ENCODE peak calls at places on chromosomes 5 and 9, in seven cellular contexts. K, A, H, W, N, G and J are unnamed samples.

GRCh38 chr5:37859805-37860204 is 20.0 kb upstream of the GDNF start:
- DNase-seq in W (no peak), K (no peak), N (no peak), H (no peak), A (no peak), G (no peak), J (peak)

GRCh38 chr5:158414333-158414762 is 555.4 kb upstream of the CLINT1 start:
- DNase-seq in A (no peak), G (peak), N (no peak), W (no peak), K (no peak), H (no peak), J (no peak)

GRCh38 chr5:91727452-91727851 is 344.3 kb upstream of the ARRDC3 start:
- DNase-seq in G (no peak), N (no peak), W (no peak), A (no peak), H (no peak), K (no peak), J (no peak)

GRCh38 chr9:130756460-130757152 is 63.0 kb downstream of the EXOSC2 start:
- DNase-seq in K (no peak), A (no peak), H (no peak), W (no peak), N (no peak), G (no peak), J (no peak)

GRCh38 chr5:37580106-37580505 is 201.0 kb downstream of the WDR70 start:
- DNase-seq in H (no peak), A (no peak), W (no peak), K (no peak), N (no peak), G (no peak), J (no peak)

GRCh38 chr5:59673438-59674058 is 220.0 kb downstream of the PDE4D start:
- DNase-seq in K (peak), W (no peak), N (peak), A (peak), G (peak), H (no peak), J (peak)

GRCh38 chr9:123073441-123073840 is 40.0 kb downstream of the GPR21 start:
- DNase-seq in K (no peak), N (no peak), G (no peak), W (no peak), H (no peak), A (no peak), J (peak)

GRCh38 chr5:120155873-120156272 is 308.2 kb upstream of the PRR16 start:
- DNase-seq in K (no peak), G (peak), W (no peak), N (no peak), A (no peak), H (no peak), J (no peak)

GRCh38 chr9:70228098-70228497 is 30.7 kb upstream of the SMC5 start:
- DNase-seq in A (no peak), K (no peak), W (no peak), N (no peak), G (no peak), H (no peak), J (no peak)

GRCh38 chr5:115601709-115602584 is at the start of gene TICAM2:
- DNase-seq in G (peak), A (peak), K (no peak), W (peak), N (no peak), H (no peak), J (peak)

GRCh38 chr9:77851862-77852602 is 179.6 kb downstream of the GNAQ start:
- DNase-seq in K (no peak), H (no peak), G (peak), N (no peak), A (no peak), W (no peak), J (no peak)

GRCh38 chr5:52789867-52790266 is 2.2 kb downstream of the ITGA1 start:
- DNase-seq in W (no peak), A (no peak), K (no peak), N (no peak), H (no peak), G (no peak), J (no peak)

GRCh38 chr9:136131629-136132499 is 13.2 kb upstream of the TMEM250 start:
- DNase-seq in W (no peak), G (no peak), H (no peak), K (no peak), N (no peak), A (no peak), J (no peak)

GRCh38 chr5:86554638-86555037 is 63.1 kb upstream of the COX7C start:
- DNase-seq in W (no peak), K (no peak), G (no peak), N (no peak), A (peak), H (no peak), J (no peak)

GRCh38 chr5:38382898-38383297 is 124.5 kb downstream of the EGFLAM start:
- DNase-seq in K (peak), H (peak), G (peak), W (no peak), N (no peak), A (peak), J (peak)

GRCh38 chr5:144247131-144247530 is 76.5 kb downstream of the KCTD16 start:
- DNase-seq in N (no peak), G (peak), W (no peak), K (no peak), A (no peak), H (no peak), J (no peak)

GRCh38 chr9:34998266-34998665 is 8.7 kb downstream of the DNAJB5 start:
- DNase-seq in K (no peak), N (no peak), A (no peak), G (no peak), W (no peak), H (no peak), J (no peak)

GRCh38 chr5:128574041-128574440 is 36.0 kb upstream of the FBN2 start:
- DNase-seq in G (peak), N (no peak), H (no peak), K (no peak), W (no peak), A (peak), J (no peak)

GRCh38 chr5:34625246-34625645 is 30.9 kb upstream of the RAI14 start:
- DNase-seq in H (no peak), A (no peak), W (no peak), N (no peak), G (no peak), K (no peak), J (no peak)

GRCh38 chr5:120958877-120959485 is 494.9 kb downstream of the PRR16 start:
- DNase-seq in W (no peak), N (no peak), A (no peak), K (no peak), G (no peak), H (no peak), J (no peak)

GRCh38 chr9:35102465-35102768 is 514 bp downstream of the STOML2 start:
- DNase-seq in N (no peak), G (peak), H (no peak), A (no peak), W (no peak), K (no peak), J (no peak)

GRCh38 chr9:4832786-4833579 is 40.2 kb downstream of the RCL1 start:
- DNase-seq in G (peak), N (peak), H (no peak), A (peak), K (peak), W (no peak), J (no peak)

GRCh38 chr9:128274245-128274644 is 1.6 kb downstream of the GOLGA2 start:
- DNase-seq in A (no peak), K (no peak), H (no peak), G (peak), W (no peak), N (no peak), J (no peak)

GRCh38 chr9:106130374-106130773 is 436.0 kb downstream of the TMEM38B start:
- DNase-seq in G (no peak), N (no peak), A (no peak), H (no peak), W (no peak), K (no peak), J (no peak)

GRCh38 chr5:113218200-113218599 is 216.6 kb downstream of the TSSK1B start:
- DNase-seq in G (no peak), W (no peak), H (no peak), A (no peak), K (no peak), N (no peak), J (no peak)

GRCh38 chr9:137833721-137834613 is 43.6 kb upstream of the CACNA1B start:
- DNase-seq in N (no peak), G (no peak), W (no peak), A (no peak), K (no peak), H (no peak), J (no peak)

GRCh38 chr5:111278824-111279504 is 54.8 kb downstream of the CAMK4 start:
- DNase-seq in N (no peak), W (no peak), G (peak), H (peak), A (peak), K (peak), J (peak)

GRCh38 chr9:75467141-75467540 is 378.8 kb downstream of the OSTF1 start:
- DNase-seq in H (no peak), W (no peak), N (no peak), A (no peak), G (no peak), K (no peak), J (no peak)

GRCh38 chr5:96745844-96746531 is 61.8 kb downstream of the ERAP1 start:
- DNase-seq in A (no peak), H (no peak), G (no peak), N (no peak), K (no peak), W (no peak), J (no peak)

GRCh38 chr5:72106922-72107873 is at the start of gene MAP1B:
- DNase-seq in A (peak), K (no peak), G (peak), W (no peak), N (no peak), H (no peak), J (no peak)

GRCh38 chr5:141521244-141521781 is 32.4 kb downstream of the PCDHGC5 start:
- DNase-seq in G (peak), N (peak), K (peak), A (peak), W (no peak), H (no peak), J (no peak)

GRCh38 chr9:115018547-115019435 is 88.4 kb upstream of the TNFSF8 start:
- DNase-seq in A (peak), G (peak), N (peak), H (no peak), W (no peak), K (peak), J (no peak)

GRCh38 chr5:178464431-178465048 is 125.7 kb downstream of the COL23A1 start:
- DNase-seq in H (no peak), K (no peak), A (no peak), N (no peak), W (no peak), G (no peak), J (no peak)

GRCh38 chr9:96858018-96858573 is 3.8 kb upstream of the ZNF782 start:
- DNase-seq in N (no peak), K (no peak), G (peak), W (no peak), A (peak), H (no peak), J (no peak)

GRCh38 chr9:111107141-111107540 is 68.9 kb upstream of the LPAR1 start:
- DNase-seq in G (no peak), W (no peak), N (no peak), H (peak), K (no peak), A (no peak), J (peak)

DNA sequence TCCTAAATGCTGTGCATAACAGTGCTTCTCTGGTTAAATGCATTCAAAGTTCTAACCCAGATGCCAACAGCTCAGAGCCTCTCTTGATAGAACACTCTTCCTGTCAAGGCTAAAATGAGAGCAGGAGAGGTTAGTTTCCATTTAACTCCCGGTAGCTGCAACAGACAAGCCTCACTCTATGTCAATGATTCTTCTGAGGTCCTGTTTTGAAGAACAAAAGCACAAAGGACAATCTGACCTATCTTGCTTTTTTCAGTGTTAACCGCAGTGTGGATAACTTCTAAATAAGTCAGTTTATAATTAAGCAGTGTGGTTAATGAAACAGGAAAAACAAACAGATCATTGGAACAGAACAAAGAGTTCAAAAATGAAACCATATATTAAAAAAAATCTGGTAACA is 80.7 kb downstream of the ANKRD55 start:
- DNase-seq in W (no peak), G (no peak), N (no peak), A (no peak), K (no peak), H (no peak), J (peak)
- H3K4me3 ChIP-seq in W (no peak), G (no peak), N (no peak), A (no peak), K (no peak), H (no peak), J (no peak)

DNA sequence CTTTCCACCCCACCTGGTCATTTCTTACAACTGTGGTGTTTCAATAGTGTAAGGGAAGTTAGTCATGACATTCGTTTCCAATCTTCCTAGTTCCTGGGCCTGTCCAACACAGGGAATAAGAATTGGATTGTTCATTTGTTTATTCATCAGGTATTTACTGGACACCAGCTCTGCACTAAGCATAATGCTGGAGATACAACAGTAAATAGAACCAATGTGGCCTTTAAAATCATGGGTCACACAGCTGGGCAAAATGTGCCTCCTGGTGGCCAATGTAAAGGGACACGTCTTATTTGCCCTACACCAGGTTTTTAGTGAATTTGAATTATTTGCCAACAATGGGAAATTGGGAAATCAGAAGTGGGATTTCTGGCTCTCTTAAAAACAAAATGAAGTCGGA is 10.4 kb downstream of the ABLIM3 start:
- DNase-seq in K (no peak), W (no peak), N (no peak), G (no peak), A (peak), H (no peak), J (no peak)
- TF ChIP-seq CTCF in K (peak), W (no peak), N (peak), G (peak), A (peak), H (peak), J (no peak)

GRCh38 chr5:125609011-125609410 is 814.2 kb upstream of the GRAMD2B start:
- DNase-seq in N (no peak), K (no peak), A (no peak), W (no peak), H (no peak), G (no peak), J (no peak)

GRCh38 chr5:125607018-125607417 is 816.2 kb upstream of the GRAMD2B start:
- DNase-seq in W (no peak), A (no peak), N (no peak), H (no peak), G (peak), K (no peak), J (no peak)

GRCh38 chr5:125611541-125611940 is 811.7 kb upstream of the GRAMD2B start:
- DNase-seq in A (no peak), H (no peak), K (no peak), W (no peak), N (no peak), G (no peak), J (no peak)

DNA sequence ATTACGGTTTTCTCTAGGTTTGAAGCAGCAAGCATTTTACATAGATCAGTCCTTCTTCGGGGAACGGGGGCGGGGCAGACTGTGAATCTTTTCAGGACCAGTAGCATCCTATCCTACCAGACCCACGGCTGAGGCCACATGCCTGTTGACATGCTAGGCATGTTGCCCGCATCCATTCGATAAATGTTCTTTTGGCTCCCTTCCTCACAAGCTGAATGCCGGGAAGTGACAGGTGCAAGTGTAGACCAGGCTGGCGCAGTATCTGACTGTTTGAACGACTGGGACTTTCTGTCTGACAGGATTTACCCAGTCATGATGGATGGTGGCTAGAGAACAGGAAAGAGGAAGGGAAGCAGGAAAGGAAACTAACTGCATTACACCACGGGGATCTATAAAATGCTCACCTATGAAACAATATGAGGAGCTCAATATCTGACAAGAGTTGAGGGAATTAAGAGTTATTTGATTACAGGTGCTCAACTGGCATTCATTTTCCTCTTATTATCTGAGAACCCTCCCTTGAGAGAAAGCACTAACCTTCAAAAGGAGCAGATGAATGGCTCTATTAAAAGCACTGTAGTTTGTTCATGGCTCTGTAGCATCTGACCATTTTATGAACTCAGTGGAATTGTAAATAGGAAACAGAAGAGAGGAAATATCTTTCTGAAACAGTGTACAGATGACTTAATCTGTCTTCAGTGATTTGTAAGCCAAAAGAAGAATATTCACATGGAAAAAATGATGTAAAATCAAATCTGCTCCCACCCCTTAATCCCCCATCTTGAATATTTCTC is 810.7 kb upstream of the GRAMD2B start:
- DNase-seq in N (no peak), W (no peak), H (no peak), A (no peak), K (no peak), G (no peak), J (no peak)
- H3K4me3 ChIP-seq in N (no peak), W (no peak), H (no peak), A (no peak), K (no peak), G (no peak), J (no peak)

GRCh38 chr5:176491901-176492300 is 43.7 kb downstream of the FAF2 start:
- DNase-seq in H (no peak), W (no peak), G (no peak), K (no peak), N (no peak), A (no peak), J (no peak)

GRCh38 chr5:176492431-176492830 is 44.2 kb downstream of the FAF2 start:
- DNase-seq in G (peak), H (no peak), N (no peak), W (no peak), K (no peak), A (peak), J (no peak)

GRCh38 chr5:176489077-176489476 is 40.9 kb downstream of the FAF2 start:
- DNase-seq in G (no peak), W (no peak), N (no peak), H (no peak), A (peak), K (no peak), J (no peak)

GRCh38 chr5:176491056-176491646 is 43.0 kb downstream of the FAF2 start:
- DNase-seq in A (peak), H (no peak), N (no peak), G (no peak), K (no peak), W (no peak), J (no peak)

GRCh38 chr5:176490291-176490690 is 42.1 kb downstream of the FAF2 start:
- DNase-seq in H (no peak), W (no peak), K (no peak), N (no peak), A (peak), G (no peak), J (no peak)
- TF ChIP-seq CTCF in H (no peak), W (no peak), K (no peak), N (no peak), A (peak), G (no peak), J (no peak)